ENCODE peak calls at places on chromosome 17, in five cellular contexts. F is NCI-H510A treated with DMSO at 0.1 percent for 48 hours, O is body of pancreas, D is Right ventricle myocardium superior, B is dorsolateral prefrontal cortex. L is an unnamed sample.

GRCh38 chr17:38464251-38464722 is 36.0 kb downstream of the ARHGAP23 start:
- DNase-seq in D (peak), F (no peak), O (no peak), B (no peak), L (no peak)

GRCh38 chr17:27904534-27904933 is 11.4 kb upstream of the LYRM9 start:
- DNase-seq in B (no peak), F (no peak), D (no peak), O (no peak), L (no peak)

GRCh38 chr17:70661342-70662222 is 492.2 kb downstream of the KCNJ2 start:
- DNase-seq in O (peak), F (peak), D (no peak), B (no peak), L (peak)

GRCh38 chr17:8946476-8946875 is 19.0 kb downstream of the PIK3R5 start:
- DNase-seq in F (no peak), D (no peak), B (no peak), O (no peak), L (no peak)

GRCh38 chr17:64531955-64532371 is 25.2 kb downstream of the CEP95 start:
- DNase-seq in D (no peak), F (no peak), B (no peak), O (no peak), L (no peak)

GRCh38 chr17:63329876-63330275 is 116.2 kb downstream of the CYB561 start:
- DNase-seq in O (no peak), B (no peak), D (no peak), F (no peak), L (no peak)

GRCh38 chr17:82786427-82786826 is 34.6 kb downstream of the TBCD start:
- DNase-seq in D (no peak), F (peak), B (no peak), O (no peak), L (no peak)

GRCh38 chr17:16314189-16314588 is 39.1 kb downstream of the CENPV start:
- DNase-seq in D (no peak), F (no peak), B (no peak), O (no peak), L (no peak)

GRCh38 chr17:7283471-7284216 is 2.1 kb downstream of the SLC2A4 start:
- DNase-seq in O (no peak), D (no peak), F (no peak), B (no peak), L (no peak)

GRCh38 chr17:42288078-42288984 is at the start of gene STAT5A:
- DNase-seq in O (peak), F (peak), D (peak), B (peak), L (peak)

GRCh38 chr17:4565209-4566141 is 5.1 kb upstream of the GGT6 start:
- DNase-seq in O (peak), F (peak), B (peak), D (peak), L (peak)

GRCh38 chr17:72530409-72530808 is 409.6 kb downstream of the SOX9 start:
- DNase-seq in F (no peak), D (no peak), B (no peak), O (no peak), L (no peak)

GRCh38 chr17:28726396-28726911 is 421 bp upstream of the TLCD1 start:
- DNase-seq in F (peak), O (peak), B (no peak), D (no peak), L (peak)

GRCh38 chr17:72381597-72382397 is 261.0 kb downstream of the SOX9 start:
- DNase-seq in O (no peak), F (peak), B (no peak), D (no peak), L (no peak)

GRCh38 chr17:2959371-2960130 is 103.9 kb downstream of the OR1D5 start:
- DNase-seq in B (no peak), O (no peak), F (no peak), D (no peak), L (no peak)

GRCh38 chr17:50276588-50277356 is 2.5 kb downstream of the TMEM92 start:
- DNase-seq in D (peak), O (no peak), F (peak), B (no peak), L (no peak)

GRCh38 chr17:79325707-79326106 is 251.1 kb downstream of the ENGASE start:
- DNase-seq in F (no peak), D (no peak), B (no peak), O (no peak), L (no peak)